ENCODE peak calls at places on chromosomes 5 and 9, in five cellular contexts. One of them, this sample, is unnamed.

GRCh38 chr9:37956904-37957663 is 53.2 kb upstream of the SLC25A51 start:
- DNase-seq in CD8-positive, alpha-beta T cell: no peak
- DNase-seq in HL-60: no peak
- DNase-seq in lung: no peak
- DNase-seq in dorsolateral prefrontal cortex: no peak
- DNase-seq in this sample: no peak

GRCh38 chr5:6705959-6706358 is 7.3 kb upstream of the TENT4A start:
- DNase-seq in CD8-positive, alpha-beta T cell: no peak
- DNase-seq in HL-60: no peak
- DNase-seq in lung: peak; percentile 4
- DNase-seq in dorsolateral prefrontal cortex: no peak
- DNase-seq in this sample: no peak

GRCh38 chr5:177366528-177367322 is 9.0 kb downstream of the RGS14 start:
- DNase-seq in CD8-positive, alpha-beta T cell: no peak
- DNase-seq in HL-60: no peak
- DNase-seq in lung: peak; percentile 90
- DNase-seq in dorsolateral prefrontal cortex: no peak
- DNase-seq in this sample: peak; percentile 95

GRCh38 chr5:37665889-37666288 is 174.0 kb downstream of the GDNF start:
- DNase-seq in CD8-positive, alpha-beta T cell: no peak
- DNase-seq in HL-60: no peak
- DNase-seq in lung: peak; percentile 51
- DNase-seq in dorsolateral prefrontal cortex: no peak
- DNase-seq in this sample: no peak

GRCh38 chr5:58451732-58452565 is 7.9 kb downstream of the PLK2 start:
- DNase-seq in CD8-positive, alpha-beta T cell: no peak
- DNase-seq in HL-60: no peak
- DNase-seq in lung: no peak
- DNase-seq in dorsolateral prefrontal cortex: no peak
- DNase-seq in this sample: no peak

GRCh38 chr5:124995451-124995850 is 249.0 kb upstream of the ZNF608 start:
- DNase-seq in CD8-positive, alpha-beta T cell: no peak
- DNase-seq in HL-60: no peak
- DNase-seq in lung: no peak
- DNase-seq in dorsolateral prefrontal cortex: no peak
- DNase-seq in this sample: no peak

GRCh38 chr5:71973563-71973962 is 133.7 kb upstream of the MAP1B start:
- DNase-seq in CD8-positive, alpha-beta T cell: no peak
- DNase-seq in HL-60: no peak
- DNase-seq in lung: no peak
- DNase-seq in dorsolateral prefrontal cortex: no peak
- DNase-seq in this sample: no peak

GRCh38 chr5:158819840-158820620 is 279.7 kb downstream of the EBF1 start:
- DNase-seq in CD8-positive, alpha-beta T cell: no peak
- DNase-seq in HL-60: no peak
- DNase-seq in lung: no peak
- DNase-seq in dorsolateral prefrontal cortex: no peak
- DNase-seq in this sample: no peak

GRCh38 chr5:73218552-73219171 is 45.7 kb downstream of the TMEM174 start:
- DNase-seq in CD8-positive, alpha-beta T cell: no peak
- DNase-seq in HL-60: no peak
- DNase-seq in lung: no peak
- DNase-seq in dorsolateral prefrontal cortex: no peak
- DNase-seq in this sample: no peak

DNA sequence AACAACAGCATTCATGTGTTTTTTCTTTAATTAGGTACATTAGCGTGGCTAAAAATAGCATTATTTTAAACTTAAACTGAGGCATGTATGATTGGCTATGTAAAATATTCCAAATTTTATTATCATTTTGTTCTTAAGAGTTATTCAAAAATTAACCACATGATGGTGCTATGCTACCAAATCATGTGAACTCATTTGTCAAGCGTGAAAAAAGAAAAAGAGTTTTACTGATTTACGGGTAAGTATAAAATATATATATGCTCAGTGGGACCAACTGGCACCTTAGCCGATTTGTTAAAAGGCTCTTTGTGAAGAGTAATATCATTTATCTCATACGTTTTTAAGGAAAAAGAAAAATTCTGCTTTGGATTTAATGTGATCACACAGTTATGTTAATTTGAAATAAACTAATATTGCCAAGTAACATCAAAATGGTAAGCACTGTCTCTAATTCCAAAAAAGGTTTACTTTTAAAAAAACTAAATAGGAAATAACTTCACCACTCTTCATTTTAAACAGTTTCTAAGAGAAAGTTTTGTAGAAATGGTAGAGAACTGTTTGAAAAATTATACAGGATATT is 1042.3 kb downstream of the CDH12 start:
- DNase-seq in CD8-positive, alpha-beta T cell: no peak
- DNase-seq in HL-60: no peak
- DNase-seq in lung: no peak
- DNase-seq in dorsolateral prefrontal cortex: no peak
- DNase-seq in this sample: no peak
- TF ChIP-seq CTCF in CD8-positive, alpha-beta T cell: no peak
- TF ChIP-seq CTCF in HL-60: no peak
- TF ChIP-seq CTCF in lung: no peak
- TF ChIP-seq CTCF in dorsolateral prefrontal cortex: peak; percentile 54
- TF ChIP-seq CTCF in this sample: no peak

GRCh38 chr5:148979104-148979723 is 83.6 kb downstream of the SH3TC2 start:
- DNase-seq in CD8-positive, alpha-beta T cell: no peak
- DNase-seq in HL-60: no peak
- DNase-seq in lung: peak; percentile 85
- DNase-seq in dorsolateral prefrontal cortex: no peak
- DNase-seq in this sample: no peak
- H3K27ac ChIP-seq in CD8-positive, alpha-beta T cell: no peak overlapping the region
- H3K27ac ChIP-seq in HL-60: no peak overlapping the region
- H3K27ac ChIP-seq in lung: peak overlapping the region; percentile 58
- H3K27ac ChIP-seq in dorsolateral prefrontal cortex: no peak overlapping the region
- H3K27ac ChIP-seq in this sample: no peak overlapping the region

DNA sequence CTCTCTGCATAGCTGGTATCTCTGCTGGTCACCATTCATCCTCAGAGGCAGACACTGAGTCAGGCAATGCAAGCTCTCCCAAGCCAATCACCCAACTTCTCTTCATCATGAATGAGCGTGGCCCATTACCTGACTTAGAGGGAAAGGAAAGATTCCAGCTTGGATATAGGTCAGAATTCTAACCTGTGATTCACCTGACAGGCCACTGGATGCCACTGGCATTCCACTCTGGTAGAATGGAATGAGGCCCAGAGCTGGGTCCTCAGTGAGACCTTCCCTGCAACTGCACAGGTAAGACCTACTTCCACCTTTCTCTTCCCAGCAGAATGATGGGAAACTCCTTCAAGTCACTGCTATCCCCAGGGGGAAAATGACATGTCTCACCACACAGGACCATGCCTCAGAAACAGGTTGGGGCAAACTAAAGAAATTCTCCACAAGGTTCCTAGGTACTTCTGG is 62.1 kb downstream of the SUSD1 start:
- DNase-seq in CD8-positive, alpha-beta T cell: peak; percentile 50
- DNase-seq in HL-60: no peak
- DNase-seq in lung: peak; percentile 29
- DNase-seq in dorsolateral prefrontal cortex: no peak
- DNase-seq in this sample: peak; percentile 48
- TF ChIP-seq CTCF in CD8-positive, alpha-beta T cell: peak; percentile 55
- TF ChIP-seq CTCF in HL-60: no peak
- TF ChIP-seq CTCF in lung: peak; percentile 6
- TF ChIP-seq CTCF in dorsolateral prefrontal cortex: no peak
- TF ChIP-seq CTCF in this sample: peak; percentile 49

DNA sequence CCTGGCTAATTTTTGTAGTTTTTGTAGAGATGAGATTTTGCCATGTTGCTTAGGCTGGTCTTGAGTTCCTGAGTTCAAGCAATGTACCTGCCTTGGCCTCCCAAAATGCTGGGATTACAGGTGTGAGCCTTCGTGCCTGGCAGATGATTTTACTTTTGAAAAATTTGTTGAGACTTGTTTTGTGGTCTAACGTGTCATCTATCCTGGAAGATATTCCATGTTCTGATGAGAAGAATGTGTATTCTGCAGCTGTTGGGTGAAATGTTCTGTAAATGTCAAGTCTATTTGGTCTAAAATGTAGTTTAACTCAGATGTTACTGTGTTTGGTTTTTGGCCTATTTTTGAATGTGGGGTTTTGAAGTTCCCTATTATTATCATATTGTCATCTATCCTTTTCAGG is 145.6 kb downstream of the XRCC4 start:
- DNase-seq in CD8-positive, alpha-beta T cell: no peak
- DNase-seq in HL-60: no peak
- DNase-seq in lung: no peak
- DNase-seq in dorsolateral prefrontal cortex: no peak
- DNase-seq in this sample: no peak
- H3K27ac ChIP-seq in CD8-positive, alpha-beta T cell: no peak overlapping the region
- H3K27ac ChIP-seq in HL-60: no peak overlapping the region
- H3K27ac ChIP-seq in lung: no peak overlapping the region
- H3K27ac ChIP-seq in dorsolateral prefrontal cortex: no peak overlapping the region
- H3K27ac ChIP-seq in this sample: no peak overlapping the region

DNA sequence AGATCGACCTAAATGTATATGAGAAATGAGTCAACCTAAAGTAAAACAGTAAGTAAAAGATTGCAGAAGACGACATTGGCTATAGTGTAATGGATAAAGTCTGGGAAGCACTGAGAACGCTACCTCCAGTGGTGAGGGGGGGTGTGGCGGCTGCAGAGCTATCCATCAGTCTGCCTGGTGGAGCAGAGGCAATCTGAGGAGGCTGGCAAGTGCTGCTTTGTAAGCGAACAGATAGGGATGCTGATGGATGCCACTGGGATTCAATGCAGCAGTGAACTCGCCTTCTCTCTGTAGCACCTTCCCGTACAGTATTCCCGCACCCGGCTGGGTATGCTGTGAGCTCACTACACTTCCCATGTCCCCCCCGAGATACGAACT is 261.5 kb downstream of the NSG2 start:
- DNase-seq in CD8-positive, alpha-beta T cell: no peak
- DNase-seq in HL-60: no peak
- DNase-seq in lung: no peak
- DNase-seq in dorsolateral prefrontal cortex: no peak
- DNase-seq in this sample: no peak
- TF ChIP-seq CTCF in CD8-positive, alpha-beta T cell: no peak
- TF ChIP-seq CTCF in HL-60: no peak
- TF ChIP-seq CTCF in lung: no peak
- TF ChIP-seq CTCF in dorsolateral prefrontal cortex: no peak
- TF ChIP-seq CTCF in this sample: no peak

GRCh38 chr5:169804861-169805260 is 167.8 kb downstream of the DOCK2 start:
- DNase-seq in CD8-positive, alpha-beta T cell: no peak
- DNase-seq in HL-60: no peak
- DNase-seq in lung: no peak
- DNase-seq in dorsolateral prefrontal cortex: no peak
- DNase-seq in this sample: no peak

GRCh38 chr5:169805527-169805934 is 168.5 kb downstream of the DOCK2 start:
- DNase-seq in CD8-positive, alpha-beta T cell: no peak
- DNase-seq in HL-60: no peak
- DNase-seq in lung: no peak
- DNase-seq in dorsolateral prefrontal cortex: no peak
- DNase-seq in this sample: no peak

GRCh38 chr5:169801324-169801777 is 164.3 kb downstream of the DOCK2 start:
- DNase-seq in CD8-positive, alpha-beta T cell: no peak
- DNase-seq in HL-60: peak; percentile 40
- DNase-seq in lung: no peak
- DNase-seq in dorsolateral prefrontal cortex: no peak
- DNase-seq in this sample: no peak

GRCh38 chr5:169801781-169802180 is 164.7 kb downstream of the DOCK2 start:
- DNase-seq in CD8-positive, alpha-beta T cell: no peak
- DNase-seq in HL-60: no peak
- DNase-seq in lung: no peak
- DNase-seq in dorsolateral prefrontal cortex: no peak
- DNase-seq in this sample: no peak

DNA sequence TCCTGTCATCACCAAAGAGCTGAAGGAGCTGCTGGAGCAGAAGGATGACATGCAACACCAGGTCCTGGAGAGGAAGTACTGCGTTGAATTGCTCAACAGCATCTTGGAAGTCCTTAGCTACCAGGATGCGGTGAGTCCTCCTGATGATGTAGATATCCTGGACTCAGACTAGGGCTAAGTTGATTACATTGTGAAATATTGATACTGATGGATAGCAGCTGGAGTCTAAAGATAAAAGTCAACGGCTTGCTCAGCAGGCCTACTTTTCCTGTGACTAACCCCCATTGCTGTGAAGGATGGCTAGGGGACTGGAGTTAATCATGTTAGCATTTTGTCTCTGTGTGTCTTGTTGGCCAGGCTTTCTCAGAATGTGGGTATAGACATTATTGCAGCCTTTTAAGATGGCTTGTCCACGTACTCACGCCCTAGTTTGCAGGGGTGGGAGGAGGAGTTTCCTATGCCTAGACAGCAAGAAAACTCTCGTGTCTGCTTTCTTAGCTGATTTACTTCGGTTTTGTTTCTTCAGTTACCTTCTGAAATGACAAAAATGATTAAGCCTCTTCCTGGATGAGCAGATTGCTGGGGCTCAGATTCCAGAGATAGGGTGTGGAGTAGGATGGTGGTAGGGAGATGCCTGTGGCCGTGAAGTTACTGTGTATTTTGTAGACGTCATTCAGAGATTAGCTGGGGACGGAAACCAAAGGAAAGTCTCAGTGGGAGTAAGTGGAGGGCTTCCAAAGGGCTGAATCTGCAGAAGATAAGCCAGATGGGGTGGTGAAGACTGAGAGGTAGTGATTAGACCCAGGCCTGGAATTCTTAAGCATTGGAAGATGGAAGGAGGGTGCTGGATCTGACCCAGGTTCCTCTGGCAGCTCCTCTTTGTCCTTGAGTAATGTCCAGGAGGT is 166.3 kb downstream of the DOCK2 start:
- DNase-seq in CD8-positive, alpha-beta T cell: no peak
- DNase-seq in HL-60: peak; percentile 45
- DNase-seq in lung: peak; percentile 34
- DNase-seq in dorsolateral prefrontal cortex: no peak
- DNase-seq in this sample: no peak
- H3K27ac ChIP-seq in CD8-positive, alpha-beta T cell: no peak overlapping the region
- H3K27ac ChIP-seq in HL-60: no peak overlapping the region
- H3K27ac ChIP-seq in lung: no peak overlapping the region
- H3K27ac ChIP-seq in dorsolateral prefrontal cortex: no peak overlapping the region
- H3K27ac ChIP-seq in this sample: no peak overlapping the region

DNA sequence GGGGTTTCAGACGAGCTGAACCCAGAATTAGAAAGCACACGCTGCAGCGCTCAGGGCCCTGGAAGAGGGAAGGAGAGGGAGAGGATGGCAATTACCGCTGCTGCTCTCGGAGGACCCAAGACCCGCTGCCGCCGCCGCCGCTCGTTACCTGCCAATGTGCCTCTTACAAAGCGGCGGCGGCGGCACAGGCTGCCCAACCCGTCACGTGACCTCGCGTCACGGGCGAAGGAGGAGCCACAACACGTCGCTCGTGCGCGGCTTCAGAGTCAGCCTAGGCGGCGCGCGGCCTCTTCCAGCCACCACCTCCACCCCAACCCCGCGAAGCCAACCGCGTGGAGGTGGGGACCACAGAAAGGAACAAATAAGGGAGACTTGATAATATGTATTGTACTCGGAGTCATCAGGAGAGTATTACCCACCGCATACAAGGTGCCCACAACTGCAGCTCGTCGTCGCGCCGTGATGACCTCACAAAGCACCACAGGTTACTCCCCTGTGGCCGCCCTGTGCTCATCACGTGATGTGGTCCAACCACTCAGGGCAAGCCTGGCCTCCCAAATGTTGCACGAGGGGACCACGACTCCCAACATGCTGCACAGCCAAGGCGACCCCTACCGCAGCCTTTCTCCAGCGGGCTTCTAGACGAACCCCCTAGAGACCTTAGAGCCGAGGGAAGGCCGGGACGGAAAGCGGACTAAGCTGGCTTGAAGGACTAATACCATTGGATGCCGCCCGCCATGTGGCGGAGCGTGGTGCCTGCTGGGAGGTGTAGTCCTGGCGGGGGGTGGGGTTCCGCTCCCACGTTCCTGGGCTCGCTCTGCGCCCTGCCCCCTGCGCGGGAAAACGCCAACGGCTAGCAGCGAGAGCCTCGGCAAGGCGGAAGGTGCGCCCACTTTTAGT is at the start of gene UBAP2:
- DNase-seq in CD8-positive, alpha-beta T cell: peak; percentile 99
- DNase-seq in HL-60: peak; percentile 98
- DNase-seq in lung: peak; percentile 98
- DNase-seq in dorsolateral prefrontal cortex: peak; percentile 98
- DNase-seq in this sample: peak; percentile 98
- TF ChIP-seq CTCF in CD8-positive, alpha-beta T cell: no peak
- TF ChIP-seq CTCF in HL-60: no peak
- TF ChIP-seq CTCF in lung: no peak
- TF ChIP-seq CTCF in dorsolateral prefrontal cortex: peak; percentile 8
- TF ChIP-seq CTCF in this sample: no peak